ENCODE peak calls at places on chromosomes 13 and 19, in eight cellular contexts. J is Calu3, Q is B cell, G is lower leg skin, P is left ventricle myocardium inferior, E is HCT116, Y is psoas muscle, D is A549. B is an unnamed sample.

GRCh38 chr19:45322744-45323281 is at the start of gene CKM:
- DNase-seq in J (no peak), Q (no peak), G (no peak), P (peak), E (no peak), Y (peak), D (no peak), B (no peak)

GRCh38 chr13:113646921-113647340 is 11.1 kb downstream of the ATP4B start:
- DNase-seq in J (no peak), Q (no peak), G (no peak), P (peak), E (no peak), Y (no peak), D (no peak), B (no peak)

GRCh38 chr13:35818577-35819165 is 312.5 kb downstream of the DCLK1 start:
- DNase-seq in J (no peak), Q (no peak), G (no peak), P (no peak), E (peak), Y (no peak), D (peak), B (no peak)

GRCh38 chr19:37983916-37984315 is 76.9 kb downstream of the SIPA1L3 start:
- DNase-seq in J (no peak), Q (no peak), G (no peak), P (no peak), E (no peak), Y (no peak), D (no peak), B (no peak)

GRCh38 chr13:38398810-38399493 is 49.3 kb downstream of the UFM1 start:
- DNase-seq in J (no peak), Q (no peak), G (no peak), P (no peak), E (no peak), Y (no peak), D (no peak), B (no peak)

GRCh38 chr13:45105895-45106294 is 14.4 kb upstream of the GTF2F2 start:
- DNase-seq in J (no peak), Q (no peak), G (no peak), P (no peak), E (no peak), Y (no peak), D (no peak), B (no peak)

GRCh38 chr19:4744451-4745170 is 21.0 kb upstream of the DPP9 start:
- DNase-seq in J (no peak), Q (no peak), G (peak), P (no peak), E (no peak), Y (no peak), D (peak), B (no peak)

GRCh38 chr13:46569471-46569870 is 16.5 kb downstream of the LRCH1 start:
- DNase-seq in J (no peak), Q (no peak), G (no peak), P (no peak), E (no peak), Y (no peak), D (no peak), B (no peak)

GRCh38 chr19:7681336-7682174 is 922 bp downstream of the TRAPPC5 start:
- DNase-seq in J (peak), Q (peak), G (peak), P (peak), E (peak), Y (peak), D (peak), B (peak)

GRCh38 chr19:47322048-47322447 is 9.9 kb upstream of the C5AR2 start:
- DNase-seq in J (no peak), Q (no peak), G (no peak), P (no peak), E (no peak), Y (no peak), D (no peak), B (no peak)

GRCh38 chr13:114101325-114101821 is 31.1 kb downstream of the RASA3 start:
- DNase-seq in J (no peak), Q (no peak), G (no peak), P (no peak), E (no peak), Y (peak), D (no peak), B (no peak)

GRCh38 chr13:37886879-37887278 is 17.3 kb upstream of the TRPC4 start:
- DNase-seq in J (no peak), Q (no peak), G (no peak), P (no peak), E (no peak), Y (no peak), D (no peak), B (no peak)

GRCh38 chr13:37069597-37070103 is 10.2 kb upstream of the SUPT20H start:
- DNase-seq in J (no peak), Q (no peak), G (no peak), P (no peak), E (no peak), Y (no peak), D (no peak), B (no peak)

GRCh38 chr19:28537079-28537478 is 675.9 kb downstream of the UQCRFS1 start:
- DNase-seq in J (no peak), Q (no peak), G (no peak), P (no peak), E (no peak), Y (no peak), D (no peak), B (no peak)

GRCh38 chr19:13817018-13817614 is 21.9 kb downstream of the ZSWIM4 start:
- DNase-seq in J (no peak), Q (no peak), G (no peak), P (no peak), E (no peak), Y (no peak), D (peak), B (no peak)

GRCh38 chr19:39407394-39407643 is 672 bp downstream of the ZFP36 start:
- DNase-seq in J (no peak), Q (no peak), G (no peak), P (no peak), E (no peak), Y (no peak), D (no peak), B (no peak)

GRCh38 chr19:2041686-2042484 is 9.2 kb downstream of the MKNK2 start:
- DNase-seq in J (peak), Q (peak), G (peak), P (peak), E (peak), Y (peak), D (peak), B (peak)

GRCh38 chr19:1789282-1790020 is 22.6 kb downstream of the ATP8B3 start:
- DNase-seq in J (no peak), Q (no peak), G (no peak), P (no peak), E (no peak), Y (no peak), D (peak), B (no peak)

GRCh38 chr19:47407417-47407774 is 11.9 kb downstream of the MEIS3 start:
- DNase-seq in J (no peak), Q (no peak), G (no peak), P (no peak), E (no peak), Y (no peak), D (no peak), B (no peak)

GRCh38 chr13:52428295-52428694 is 22.1 kb downstream of the VPS36 start:
- DNase-seq in J (peak), Q (no peak), G (no peak), P (no peak), E (no peak), Y (no peak), D (peak), B (no peak)

GRCh38 chr13:94701313-94702180 is 10.8 kb downstream of the SOX21 start:
- DNase-seq in J (no peak), Q (no peak), G (no peak), P (no peak), E (no peak), Y (no peak), D (no peak), B (no peak)

GRCh38 chr13:43355774-43356173 is 332.4 kb downstream of the DNAJC15 start:
- DNase-seq in J (no peak), Q (no peak), G (no peak), P (no peak), E (no peak), Y (no peak), D (no peak), B (no peak)

GRCh38 chr19:31180907-31181306 is 168.3 kb downstream of the TSHZ3 start:
- DNase-seq in J (no peak), Q (no peak), G (no peak), P (no peak), E (no peak), Y (no peak), D (no peak), B (no peak)

GRCh38 chr19:4507804-4508203 is 10.5 kb downstream of the PLIN4 start:
- DNase-seq in J (no peak), Q (no peak), G (no peak), P (no peak), E (no peak), Y (no peak), D (no peak), B (no peak)

GRCh38 chr19:48975947-48976847 is 11.1 kb downstream of the FTL start:
- DNase-seq in J (no peak), Q (no peak), G (no peak), P (no peak), E (no peak), Y (no peak), D (no peak), B (peak)

GRCh38 chr13:49356224-49356623 is 87.6 kb downstream of the CAB39L start:
- DNase-seq in J (no peak), Q (no peak), G (no peak), P (no peak), E (no peak), Y (no peak), D (no peak), B (no peak)

GRCh38 chr19:2260341-2260751 is 4.1 kb upstream of the JSRP1 start:
- DNase-seq in J (no peak), Q (no peak), G (no peak), P (no peak), E (no peak), Y (no peak), D (no peak), B (no peak)

GRCh38 chr13:20303636-20304035 is 71.5 kb upstream of the GJB6 start:
- DNase-seq in J (no peak), Q (no peak), G (no peak), P (no peak), E (no peak), Y (no peak), D (no peak), B (no peak)

GRCh38 chr13:34155931-34156607 is 338.1 kb downstream of the RFC3 start:
- DNase-seq in J (no peak), Q (no peak), G (no peak), P (no peak), E (peak), Y (no peak), D (peak), B (no peak)

GRCh38 chr19:50660083-50660366 is 10.8 kb downstream of the C19orf81 start:
- DNase-seq in J (no peak), Q (no peak), G (no peak), P (no peak), E (no peak), Y (no peak), D (no peak), B (no peak)

GRCh38 chr19:50657222-50657669 is 8.0 kb downstream of the C19orf81 start:
- DNase-seq in J (no peak), Q (no peak), G (no peak), P (no peak), E (no peak), Y (no peak), D (no peak), B (no peak)

GRCh38 chr19:50659318-50660082 is 10.3 kb downstream of the C19orf81 start:
- DNase-seq in J (no peak), Q (no peak), G (no peak), P (no peak), E (no peak), Y (no peak), D (no peak), B (no peak)

GRCh38 chr19:50657672-50658437 is 8.6 kb downstream of the C19orf81 start:
- DNase-seq in J (peak), Q (peak), G (peak), P (peak), E (peak), Y (peak), D (peak), B (peak)

DNA sequence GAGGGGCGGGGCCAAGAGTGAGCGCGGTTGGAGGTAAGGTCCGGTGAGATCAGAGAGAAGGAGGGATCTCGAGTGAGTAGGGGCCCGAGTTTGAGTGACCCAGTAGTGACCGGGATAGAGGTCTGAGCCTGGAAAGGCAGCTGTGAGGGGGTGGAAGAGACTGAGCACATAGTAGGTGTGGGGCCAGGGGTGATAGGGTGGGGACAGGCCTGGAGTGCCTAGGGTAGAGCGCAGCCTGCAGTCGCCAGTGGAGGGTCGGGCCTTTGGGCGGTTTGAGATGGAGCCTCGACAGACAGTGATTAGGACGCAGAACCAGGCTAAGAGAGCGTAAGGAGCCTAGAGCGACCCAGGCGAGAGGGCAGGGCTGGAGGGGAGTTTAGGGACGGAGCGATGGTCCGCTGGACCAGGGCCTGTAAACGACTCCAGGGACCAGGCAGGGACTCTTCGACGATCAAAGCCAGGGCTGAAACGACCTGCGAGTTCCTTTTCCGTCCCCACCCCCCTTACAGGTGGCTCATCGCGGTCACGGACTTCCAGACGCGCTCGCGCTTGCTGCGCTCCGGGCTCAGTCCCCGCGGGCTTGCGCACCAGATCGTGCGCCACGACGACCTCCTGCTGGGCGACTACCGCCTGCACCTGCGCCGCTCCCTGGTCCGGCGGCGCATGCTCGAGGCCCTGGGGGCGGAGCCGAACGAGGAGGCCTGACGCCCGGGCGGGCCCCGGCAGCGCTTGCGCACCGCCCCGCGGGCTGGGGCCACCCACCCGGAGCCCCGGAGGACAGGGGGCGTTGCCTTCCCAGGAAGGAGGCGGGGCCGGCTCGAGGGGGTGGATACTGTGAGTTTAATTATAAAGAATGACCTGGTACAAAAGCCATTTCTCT is 9.4 kb downstream of the C19orf81 start:
- DNase-seq in J (no peak), Q (peak), G (peak), P (peak), E (peak), Y (peak), D (peak), B (peak)
- TF ChIP-seq CTCF in J (no peak), Q (no peak), G (no peak), P (no peak), E (no peak), Y (no peak), D (no peak), B (no peak)

GRCh38 chr13:90365130-90365529 is 982.4 kb upstream of the MIR17HG start:
- DNase-seq in J (no peak), Q (no peak), G (no peak), P (no peak), E (no peak), Y (no peak), D (no peak), B (no peak)
- TF ChIP-seq CTCF in J (no peak), Q (no peak), G (no peak), P (peak), E (no peak), Y (no peak), D (peak), B (no peak)

GRCh38 chr19:17303167-17303939 is at the start of gene ABHD8:
- DNase-seq in J (peak), Q (peak), G (peak), P (peak), E (peak), Y (peak), D (peak), B (peak)
- TF ChIP-seq CTCF in J (peak), Q (peak), G (no peak), P (peak), E (peak), Y (peak), D (peak), B (peak)

DNA sequence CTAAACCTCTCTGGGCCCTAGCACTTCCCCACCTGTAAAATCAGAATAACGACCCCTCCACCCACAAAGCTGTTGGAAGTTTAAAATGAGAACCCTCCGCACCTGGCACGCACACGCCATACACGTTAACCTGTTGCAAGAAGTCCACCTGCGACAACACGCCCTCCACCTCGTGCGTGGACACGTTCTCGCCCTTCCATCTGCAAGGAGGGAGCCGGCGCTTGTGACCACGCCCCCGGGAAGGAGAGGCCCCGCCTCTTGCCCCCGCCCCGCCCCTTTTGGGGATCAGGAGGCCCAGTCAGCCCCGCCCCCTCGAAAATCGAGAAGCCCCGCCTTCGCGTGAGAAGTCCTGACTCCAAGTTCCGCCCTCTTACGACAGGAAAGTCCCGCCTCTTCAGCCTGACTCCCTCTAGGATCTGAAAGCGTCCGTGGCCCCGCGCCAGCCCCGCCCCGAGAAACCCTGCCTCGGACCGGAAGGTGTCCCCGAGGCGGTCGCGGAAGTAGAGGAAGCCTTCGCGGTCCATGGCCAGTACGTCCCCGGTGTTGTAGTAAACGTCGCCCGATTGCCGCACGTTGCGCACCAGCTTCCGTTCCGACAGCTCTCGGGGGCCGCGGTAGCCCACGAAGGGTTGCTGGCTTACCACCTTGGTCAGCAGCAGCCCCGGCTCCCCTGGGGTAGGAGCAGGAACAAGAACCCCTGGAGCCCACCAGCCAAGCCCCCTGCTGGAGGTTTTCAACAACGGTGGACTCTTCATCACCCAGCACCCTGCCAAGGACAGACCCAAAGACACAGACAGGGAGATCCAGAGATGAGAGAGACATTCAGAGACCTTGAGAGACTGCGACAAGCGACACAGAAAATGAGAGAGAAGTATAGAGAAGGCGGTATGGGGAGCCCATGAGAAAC is 12.5 kb downstream of the SLC27A5 start:
- DNase-seq in J (peak), Q (peak), G (peak), P (peak), E (peak), Y (peak), D (peak), B (peak)
- TF ChIP-seq CTCF in J (no peak), Q (peak), G (no peak), P (peak), E (peak), Y (peak), D (no peak), B (peak)

GRCh38 chr13:98396071-98396710 is 180.7 kb downstream of the STK24 start:
- DNase-seq in J (no peak), Q (no peak), G (no peak), P (no peak), E (no peak), Y (no peak), D (no peak), B (no peak)

GRCh38 chr13:98394820-98395510 is 181.9 kb downstream of the STK24 start:
- DNase-seq in J (no peak), Q (no peak), G (no peak), P (no peak), E (no peak), Y (no peak), D (no peak), B (no peak)

GRCh38 chr13:98399756-98400155 is 177.2 kb downstream of the STK24 start:
- DNase-seq in J (no peak), Q (no peak), G (no peak), P (no peak), E (no peak), Y (no peak), D (no peak), B (no peak)

GRCh38 chr13:98397861-98398260 is 179.0 kb downstream of the STK24 start:
- DNase-seq in J (no peak), Q (no peak), G (no peak), P (no peak), E (no peak), Y (no peak), D (no peak), B (no peak)

DNA sequence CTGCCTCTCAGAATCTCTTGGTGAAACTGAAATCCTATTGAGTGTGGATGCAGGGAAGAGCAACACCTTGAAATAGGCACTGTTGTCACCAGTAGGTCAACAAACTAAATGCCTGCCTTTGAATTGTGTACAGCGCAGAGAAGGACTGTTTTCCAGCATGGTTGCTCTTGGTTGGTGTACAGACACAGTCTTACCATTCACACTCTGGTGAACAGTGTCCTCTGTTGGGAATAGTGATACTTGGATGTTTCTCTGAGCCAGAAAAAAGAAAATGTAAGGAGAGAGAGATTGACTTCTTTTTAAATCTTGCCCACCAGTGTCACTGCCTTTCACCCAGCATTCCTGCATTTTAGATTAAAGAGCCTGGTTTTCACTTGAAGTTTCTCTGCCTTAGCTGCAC is 179.7 kb downstream of the STK24 start:
- DNase-seq in J (no peak), Q (no peak), G (no peak), P (no peak), E (no peak), Y (no peak), D (no peak), B (no peak)
- TF ChIP-seq CTCF in J (no peak), Q (no peak), G (no peak), P (peak), E (no peak), Y (peak), D (no peak), B (no peak)

DNA sequence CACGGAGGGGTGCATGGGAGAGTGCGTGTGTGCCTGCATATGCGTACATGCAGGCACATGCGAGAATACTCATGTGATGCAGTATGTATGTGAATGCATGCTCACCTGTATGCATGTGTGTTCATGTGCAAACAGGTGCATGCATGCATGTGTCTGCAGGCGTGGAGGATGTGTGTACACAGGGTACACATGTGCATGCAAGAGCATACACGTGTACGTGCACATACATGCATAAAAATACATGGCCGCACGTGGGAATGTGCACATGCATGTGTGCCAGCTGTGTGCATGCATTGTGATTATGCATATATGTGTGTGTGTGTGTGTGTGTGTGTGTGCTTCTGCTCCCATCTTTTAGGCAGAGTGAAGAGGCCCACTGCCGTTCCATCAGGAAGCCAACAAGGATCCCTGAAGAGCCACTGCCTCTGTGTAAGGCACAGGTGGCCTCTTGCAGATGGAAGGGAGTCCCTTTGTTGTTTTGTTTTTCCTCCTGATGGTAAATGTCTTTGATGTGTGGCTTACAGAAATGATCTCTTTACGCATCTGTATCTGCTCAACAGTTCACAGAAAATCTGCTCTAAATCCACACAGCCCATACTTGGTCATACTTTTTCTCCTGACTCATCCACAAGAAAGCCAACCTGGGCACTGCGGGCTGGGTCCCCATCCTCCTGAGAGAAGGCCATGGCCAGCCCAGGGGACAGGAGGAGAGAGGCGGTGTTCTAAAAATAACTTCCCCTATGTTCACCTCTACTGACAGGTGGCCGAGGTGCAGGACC is 50.7 kb downstream of the KLF2 start:
- DNase-seq in J (no peak), Q (no peak), G (no peak), P (no peak), E (no peak), Y (no peak), D (no peak), B (no peak)
- TF ChIP-seq CTCF in J (no peak), Q (no peak), G (no peak), P (no peak), E (no peak), Y (no peak), D (no peak), B (no peak)

GRCh38 chr13:47747901-47748300 is 253.2 kb downstream of the SUCLA2 start:
- DNase-seq in J (no peak), Q (no peak), G (no peak), P (no peak), E (no peak), Y (no peak), D (no peak), B (no peak)
- TF ChIP-seq CTCF in J (no peak), Q (no peak), G (no peak), P (no peak), E (no peak), Y (no peak), D (no peak), B (no peak)